ENCODE peak calls at places on chromosomes 1 and 21, in ten cellular contexts. C is islet precursor cell; L is activated T-helper 9 cell treated with anti-CD3 and anti-CD28 coated beads, Interleukin-2, amount 50 U/mL, for 16 hours; S is PC-3; Y is hepatic stellate cell; G is BJ; V is SHP77 treated with DMSO at 0.1 percent for 48 hours; U is SK-N-SH; H is kidney tubule cell; Q is Right ventricle myocardium superior. E is an unnamed sample.
A peak's percentile ranks its signal among the peaks of the same experiment; 100 is the strongest.

GRCh38 chr1:90295534-90295933 is 300.6 kb downstream of the ZNF326 start:
- DNase-seq in C (no peak), L (no peak), S (no peak), Y (no peak), G (no peak), V (no peak), U (no peak), H (no peak), Q (no peak), E (no peak)

GRCh38 chr21:41605178-41605933 is 97.4 kb upstream of the TMPRSS2 start:
- DNase-seq in C (no peak), L (no peak), S (peak; percentile 55), Y (no peak), G (no peak), V (no peak), U (no peak), H (no peak), Q (no peak), E (no peak)

GRCh38 chr1:81304187-81304586 is 496.5 kb upstream of the ADGRL2 start:
- DNase-seq in C (no peak), L (no peak), S (peak; percentile 79), Y (peak; percentile 27), G (peak; percentile 21), V (no peak), U (peak; percentile 28), H (peak; percentile 78), Q (no peak), E (peak; percentile 21)

GRCh38 chr1:179310721-179311120 is 17.1 kb downstream of the SOAT1 start:
- DNase-seq in C (no peak), L (no peak), S (peak; percentile 74), Y (peak; percentile 59), G (peak; percentile 68), V (no peak), U (no peak), H (peak; percentile 90), Q (no peak), E (no peak)

GRCh38 chr1:25889470-25889869 is 14.0 kb upstream of the PAQR7 start:
- DNase-seq in C (no peak), L (no peak), S (peak; percentile 47), Y (no peak), G (no peak), V (peak; percentile 49), U (no peak), H (no peak), Q (no peak), E (no peak)

GRCh38 chr1:111832521-111833155 is 76.9 kb downstream of the DDX20 start:
- DNase-seq in C (no peak), L (no peak), S (no peak), Y (no peak), G (no peak), V (no peak), U (no peak), H (no peak), Q (no peak), E (no peak)

GRCh38 chr1:11519629-11520031 is 40.7 kb downstream of the DISP3 start:
- DNase-seq in C (no peak), L (no peak), S (no peak), Y (no peak), G (no peak), V (no peak), U (no peak), H (no peak), Q (no peak), E (no peak)

GRCh38 chr1:15938628-15939161 is 37.2 kb downstream of the ZBTB17 start:
- DNase-seq in C (peak; percentile 53), L (no peak), S (no peak), Y (no peak), G (no peak), V (no peak), U (no peak), H (no peak), Q (no peak), E (no peak)

E was measured in amniotic stem cell.